ENCODE peak calls at places on chromosome X, in six cellular contexts. W is tibial nerve, B is kidney tubule cell, Q is NCI-H1105, M is body of pancreas, S is MM.1S. E is an unnamed sample.

GRCh38 chrX:1440506-1440905 is 12.2 kb downstream of the ASMTL start:
- DNase-seq in W (no peak), B (no peak), Q (no peak), M (no peak), S (no peak), E (no peak)

GRCh38 chrX:9884031-9884779 is 83.0 kb upstream of the CLDN34 start:
- DNase-seq in W (no peak), B (no peak), Q (no peak), M (no peak), S (no peak), E (no peak)

GRCh38 chrX:10902001-10902400 is 209.1 kb upstream of the HCCS start:
- DNase-seq in W (no peak), B (peak; percentile 80), Q (no peak), M (no peak), S (no peak), E (no peak)

GRCh38 chrX:154855256-154855655 is 20.8 kb upstream of the SMIM9 start:
- DNase-seq in W (no peak), B (no peak), Q (no peak), M (no peak), S (no peak), E (no peak)

GRCh38 chrX:93454509-93454908 is 218.9 kb downstream of the NAP1L3 start:
- DNase-seq in W (no peak), B (no peak), Q (no peak), M (no peak), S (no peak), E (no peak)

GRCh38 chrX:45264865-45265264 is 64.2 kb upstream of the DIPK2B start:
- DNase-seq in W (no peak), B (no peak), Q (no peak), M (no peak), S (no peak), E (no peak)

GRCh38 chrX:334331-334891 is 15.8 kb upstream of the GTPBP6 start:
- DNase-seq in W (no peak), B (no peak), Q (no peak), M (no peak), S (no peak), E (no peak)

GRCh38 chrX:71298119-71298518 is 3.4 kb upstream of the ITGB1BP2 start:
- DNase-seq in W (no peak), B (no peak), Q (no peak), M (no peak), S (no peak), E (no peak)

GRCh38 chrX:42948723-42949122 is 170.8 kb upstream of the PPP1R2C start:
- DNase-seq in W (no peak), B (no peak), Q (no peak), M (no peak), S (no peak), E (no peak)

GRCh38 chrX:72635930-72636329 is 63.3 kb upstream of the HDAC8 start:
- DNase-seq in W (no peak), B (no peak), Q (no peak), M (no peak), S (no peak), E (no peak)

GRCh38 chrX:4825550-4825949 is 1112.1 kb upstream of the PRKX start:
- DNase-seq in W (no peak), B (no peak), Q (no peak), M (no peak), S (peak; percentile 19), E (no peak)

GRCh38 chrX:136141569-136141968 is 5.8 kb upstream of the FHL1 start:
- DNase-seq in W (no peak), B (no peak), Q (no peak), M (no peak), S (no peak), E (no peak)